ENCODE peak calls at places on chromosomes 16 and 17, in eight cellular contexts. S is left cardiac atrium; H is activated CD4-positive, alpha-beta T cell treated with anti-CD3 and anti-CD28 coated beads for 48 hours; C is GDM1; F is NCI-H2171; R is frontal cortex; E is hepatic stellate cell; Y is fibroblast of gingiva. K is an unnamed sample.

GRCh38 chr17:57508706-57509105 is 236.4 kb downstream of the CCDC182 start:
- DNase-seq in C (no peak), Y (no peak), S (no peak), E (no peak), R (no peak), H (no peak), F (no peak), K (no peak)

GRCh38 chr17:27533874-27534815 is 77.9 kb downstream of the KSR1 start:
- DNase-seq in F (no peak), H (no peak), S (no peak), E (peak; percentile 94), Y (peak; percentile 88), C (no peak), R (no peak), K (no peak)

GRCh38 chr16:86222965-86223551 is 287.3 kb upstream of the FOXF1 start:
- DNase-seq in F (no peak), E (peak; percentile 89), C (no peak), S (no peak), R (no peak), H (no peak), Y (peak; percentile 94), K (no peak)

GRCh38 chr16:69073181-69073669 is 32.2 kb upstream of the HAS3 start:
- DNase-seq in E (peak; percentile 47), R (no peak), C (no peak), H (no peak), Y (peak; percentile 70), S (no peak), F (no peak), K (no peak)

GRCh38 chr17:17080781-17081180 is 38.5 kb downstream of the MPRIP start:
- DNase-seq in F (no peak), Y (no peak), C (no peak), E (no peak), R (no peak), H (no peak), S (peak; percentile 13), K (no peak)

GRCh38 chr17:31394544-31394943 is 3.1 kb downstream of the RAB11FIP4 start:
- DNase-seq in F (no peak), H (peak; percentile 70), Y (peak; percentile 50), C (peak; percentile 38), R (no peak), E (peak; percentile 77), S (peak; percentile 73), K (peak; percentile 78)

GRCh38 chr17:12624221-12624620 is 41.5 kb upstream of the MYOCD start:
- DNase-seq in E (no peak), F (no peak), Y (peak; percentile 56), H (no peak), S (no peak), C (no peak), R (no peak), K (no peak)

GRCh38 chr17:73547790-73548189 is 96.5 kb downstream of the SDK2 start:
- DNase-seq in H (no peak), C (no peak), F (no peak), Y (no peak), E (no peak), S (no peak), R (no peak), K (no peak)

GRCh38 chr16:57128787-57129389 is 36.5 kb downstream of the CPNE2 start:
- DNase-seq in E (no peak), Y (no peak), H (peak; percentile 48), C (no peak), R (no peak), S (no peak), F (no peak), K (no peak)